ENCODE peak calls at places on chromosomes 1 and 21, in nine cellular contexts. H is mucosa of descending colon; K is heart left ventricle; Q is psoas muscle; V is hepatocyte; Y is CD4-positive, alpha-beta memory T cell; B is tibial nerve; P is heart right ventricle; O is body of pancreas. T is an unnamed sample.

GRCh38 chr1:202639500-202639899 is 70.8 kb downstream of the SYT2 start:
- DNase-seq in H (no peak), K (no peak), Q (no peak), V (no peak), Y (no peak), B (no peak), P (no peak), O (no peak), T (no peak)

GRCh38 chr1:221667504-221667903 is 74.4 kb downstream of the DUSP10 start:
- DNase-seq in H (no peak), K (no peak), Q (no peak), V (peak; percentile 45), Y (peak; percentile 33), B (no peak), P (no peak), O (peak; percentile 21), T (no peak)

GRCh38 chr1:205748398-205749093 is 1.4 kb downstream of the NUCKS1 start:
- DNase-seq in H (no peak), K (no peak), Q (no peak), V (peak; percentile 57), Y (no peak), B (no peak), P (no peak), O (peak; percentile 23), T (no peak)

GRCh38 chr21:25528511-25528910 is 78.8 kb downstream of the MRPL39 start:
- DNase-seq in H (no peak), K (no peak), Q (no peak), V (no peak), Y (no peak), B (no peak), P (no peak), O (no peak), T (no peak)

GRCh38 chr1:184691719-184692324 is 62.8 kb downstream of the EDEM3 start:
- DNase-seq in H (no peak), K (no peak), Q (no peak), V (peak; percentile 65), Y (no peak), B (no peak), P (no peak), O (peak; percentile 15), T (no peak)

GRCh38 chr1:178367151-178367550 is 129.6 kb downstream of the CLEC20A start:
- DNase-seq in H (no peak), K (no peak), Q (no peak), V (no peak), Y (no peak), B (no peak), P (no peak), O (no peak), T (no peak)

GRCh38 chr21:21806711-21807597 is 808.7 kb downstream of the NCAM2 start:
- DNase-seq in H (no peak), K (no peak), Q (no peak), V (no peak), Y (no peak), B (no peak), P (no peak), O (no peak), T (no peak)

GRCh38 chr1:83950106-83950661 is 48.7 kb downstream of the TTLL7 start:
- DNase-seq in H (no peak), K (no peak), Q (no peak), V (no peak), Y (no peak), B (no peak), P (no peak), O (no peak), T (no peak)

GRCh38 chr1:168535536-168535935 is 8.3 kb downstream of the XCL2 start:
- DNase-seq in H (no peak), K (no peak), Q (no peak), V (no peak), Y (peak; percentile 47), B (no peak), P (no peak), O (no peak), T (no peak)

GRCh38 chr21:27571706-27572105 is 604.8 kb upstream of the ADAMTS5 start:
- DNase-seq in H (no peak), K (no peak), Q (no peak), V (no peak), Y (no peak), B (no peak), P (no peak), O (no peak), T (no peak)

GRCh38 chr1:176206006-176206960 is 803 bp downstream of the COP1 start:
- DNase-seq in H (no peak), K (peak; percentile 53), Q (peak; percentile 27), V (peak; percentile 67), Y (peak; percentile 61), B (no peak), P (no peak), O (peak; percentile 37), T (peak; percentile 43)

GRCh38 chr1:2074944-2075740 is 24.9 kb downstream of the PRKCZ start:
- DNase-seq in H (no peak), K (no peak), Q (no peak), V (no peak), Y (no peak), B (no peak), P (peak; percentile 6), O (no peak), T (peak; percentile 62)

GRCh38 chr1:24870551-24871195 is 59.4 kb downstream of the RUNX3 start:
- DNase-seq in H (no peak), K (no peak), Q (no peak), V (no peak), Y (no peak), B (no peak), P (no peak), O (no peak), T (no peak)

GRCh38 chr1:151146416-151147131 is at the start of gene SEMA6C:
- DNase-seq in H (peak; percentile 95), K (peak; percentile 98), Q (peak; percentile 96), V (peak; percentile 94), Y (peak; percentile 88), B (peak; percentile 91), P (peak; percentile 97), O (peak; percentile 94), T (peak; percentile 99)

DNA sequence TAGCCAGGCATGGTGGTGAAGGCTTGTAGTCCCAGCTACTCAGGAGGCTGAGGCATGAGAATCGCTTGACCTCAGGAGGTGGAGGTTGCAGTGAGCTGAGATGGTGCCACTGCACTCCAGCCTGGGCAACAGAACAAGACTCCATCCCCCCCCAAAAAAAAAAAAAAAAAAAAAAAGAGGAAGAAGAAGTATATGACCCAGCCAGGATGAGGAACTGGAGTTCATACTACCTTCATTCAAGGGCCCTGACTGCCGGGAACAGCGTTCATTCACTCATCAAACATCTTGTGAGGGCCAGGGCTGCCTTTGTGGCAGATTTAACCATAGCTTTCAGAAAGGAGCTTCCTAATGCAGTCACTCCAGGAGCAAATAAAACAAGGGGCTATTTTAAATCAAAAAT is 127.6 kb downstream of the MRPS6 start:
- DNase-seq in H (no peak), K (no peak), Q (no peak), V (no peak), Y (no peak), B (no peak), P (no peak), O (peak; percentile 45), T (no peak)
- H3K4me3 ChIP-seq in H (no peak overlapping the region), K (no peak overlapping the region), Q (peak overlapping the region; percentile 66), V (no peak overlapping the region), Y (no peak overlapping the region), B (no peak overlapping the region), P (peak overlapping the region; percentile 54), O (no peak overlapping the region), T (no peak overlapping the region)

DNA sequence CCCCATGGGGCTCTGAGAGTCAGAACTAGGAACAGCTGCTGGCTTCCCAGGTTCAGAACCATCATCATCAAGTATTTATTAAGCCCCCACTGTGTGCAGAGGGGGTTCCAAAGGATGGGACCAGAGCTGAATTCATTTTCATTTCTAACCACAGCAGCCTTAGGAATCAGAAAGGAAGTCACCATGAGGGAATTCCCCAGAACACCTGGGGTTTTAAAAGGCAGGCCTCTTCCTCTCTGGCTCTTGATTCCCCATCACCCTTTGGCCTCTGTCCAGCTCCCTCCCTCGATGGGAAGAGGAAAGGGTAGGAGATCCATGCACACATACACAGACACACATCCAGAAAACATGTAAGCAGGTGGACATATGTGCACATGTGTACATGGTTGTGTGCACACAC is 1.3 kb upstream of the KCNN3 start:
- DNase-seq in H (no peak), K (no peak), Q (no peak), V (no peak), Y (no peak), B (no peak), P (no peak), O (no peak), T (peak; percentile 9)
- H3K4me1 ChIP-seq in H (no peaks in the 10 kb centered on the region), K (no peaks in the 10 kb centered on the region), Q (peaks cover 6% of the 10 kb centered on the region), V (peaks cover 5% of the 10 kb centered on the region), Y (peaks cover 21% of the 10 kb centered on the region), B (peaks cover 38% of the 10 kb centered on the region), P (peaks cover 38% of the 10 kb centered on the region), O (peaks cover 20% of the 10 kb centered on the region), T (peaks cover 13% of the 10 kb centered on the region)

GRCh38 chr1:237500566-237500965 is 390.2 kb downstream of the ZP4 start:
- DNase-seq in H (no peak), K (no peak), Q (no peak), V (no peak), Y (no peak), B (no peak), P (no peak), O (no peak), T (no peak)
- H3K36me3 ChIP-seq in H (no peaks in the 10 kb centered on the region), K (no peaks in the 10 kb centered on the region), Q (no peaks in the 10 kb centered on the region), V (no peaks in the 10 kb centered on the region), Y (no peaks in the 10 kb centered on the region), B (no peaks in the 10 kb centered on the region), P (no peaks in the 10 kb centered on the region), O (peaks cover 2% of the 10 kb centered on the region), T (no peaks in the 10 kb centered on the region)

GRCh38 chr1:33548721-33549120 is 76.3 kb downstream of the ZSCAN20 start:
- DNase-seq in H (no peak), K (no peak), Q (no peak), V (peak; percentile 9), Y (no peak), B (no peak), P (no peak), O (no peak), T (no peak)
- H3K4me3 ChIP-seq in H (no peak overlapping the region), K (no peak overlapping the region), Q (no peak overlapping the region), V (no peak overlapping the region), Y (no peak overlapping the region), B (no peak overlapping the region), P (no peak overlapping the region), O (no peak overlapping the region), T (no peak overlapping the region)

GRCh38 chr21:38297871-38298270 is 41.1 kb downstream of the KCNJ15 start:
- DNase-seq in H (no peak), K (no peak), Q (no peak), V (no peak), Y (no peak), B (no peak), P (no peak), O (no peak), T (no peak)
- H3K4me1 ChIP-seq in H (peaks cover 4% of the 10 kb centered on the region), K (peaks cover 3% of the 10 kb centered on the region), Q (no peaks in the 10 kb centered on the region), V (peaks cover 24% of the 10 kb centered on the region), Y (peaks cover 15% of the 10 kb centered on the region), B (peaks cover 6% of the 10 kb centered on the region), P (peaks cover 29% of the 10 kb centered on the region), O (peaks cover 13% of the 10 kb centered on the region), T (peaks cover 96% of the 10 kb centered on the region)

GRCh38 chr1:237503292-237503691 is 387.4 kb downstream of the ZP4 start:
- DNase-seq in H (no peak), K (peak; percentile 49), Q (no peak), V (no peak), Y (no peak), B (no peak), P (no peak), O (no peak), T (no peak)
- H3K36me3 ChIP-seq in H (no peaks in the 10 kb centered on the region), K (no peaks in the 10 kb centered on the region), Q (no peaks in the 10 kb centered on the region), V (no peaks in the 10 kb centered on the region), Y (no peaks in the 10 kb centered on the region), B (no peaks in the 10 kb centered on the region), P (no peaks in the 10 kb centered on the region), O (peaks cover 2% of the 10 kb centered on the region), T (no peaks in the 10 kb centered on the region)

T was measured in left lung.